ENCODE peak calls at places on chromosome 19, in four cellular contexts. One of them, this sample, is unnamed.

GRCh38 chr19:45969676-45970075 is 4.0 kb downstream of the NOVA2 start:
- DNase-seq in Calu3: no peak
- DNase-seq in Peyer's patch: no peak
- DNase-seq in CD4-positive, alpha-beta T cell: no peak
- DNase-seq in this sample: no peak

GRCh38 chr19:4328243-4328990 is 10.2 kb downstream of the STAP2 start:
- DNase-seq in Calu3: no peak
- DNase-seq in Peyer's patch: peak
- DNase-seq in CD4-positive, alpha-beta T cell: peak
- DNase-seq in this sample: peak

GRCh38 chr19:44684892-44685847 is 13.8 kb upstream of the CEACAM16 start:
- DNase-seq in Calu3: peak
- DNase-seq in Peyer's patch: no peak
- DNase-seq in CD4-positive, alpha-beta T cell: no peak
- DNase-seq in this sample: no peak

GRCh38 chr19:50008532-50008931 is 16.6 kb downstream of the VRK3 start:
- DNase-seq in Calu3: no peak
- DNase-seq in Peyer's patch: no peak
- DNase-seq in CD4-positive, alpha-beta T cell: no peak
- DNase-seq in this sample: no peak

GRCh38 chr19:43774103-43774939 is 6.5 kb downstream of the KCNN4 start:
- DNase-seq in Calu3: no peak
- DNase-seq in Peyer's patch: peak
- DNase-seq in CD4-positive, alpha-beta T cell: no peak
- DNase-seq in this sample: no peak

GRCh38 chr19:41205995-41206394 is 13.0 kb downstream of the CYP2S1 start:
- DNase-seq in Calu3: no peak
- DNase-seq in Peyer's patch: no peak
- DNase-seq in CD4-positive, alpha-beta T cell: no peak
- DNase-seq in this sample: no peak

GRCh38 chr19:47719047-47719885 is 6.0 kb downstream of the EHD2 start:
- DNase-seq in Calu3: no peak
- DNase-seq in Peyer's patch: no peak
- DNase-seq in CD4-positive, alpha-beta T cell: no peak
- DNase-seq in this sample: no peak

GRCh38 chr19:18339703-18340102 is 695 bp upstream of the PGPEP1 start:
- DNase-seq in Calu3: peak
- DNase-seq in Peyer's patch: no peak
- DNase-seq in CD4-positive, alpha-beta T cell: no peak
- DNase-seq in this sample: no peak

GRCh38 chr19:51002542-51003311 is 1.3 kb upstream of the KLK8 start:
- DNase-seq in Calu3: peak
- DNase-seq in Peyer's patch: no peak
- DNase-seq in CD4-positive, alpha-beta T cell: no peak
- DNase-seq in this sample: no peak

GRCh38 chr19:4740092-4740491 is 16.4 kb upstream of the DPP9 start:
- DNase-seq in Calu3: no peak
- DNase-seq in Peyer's patch: no peak
- DNase-seq in CD4-positive, alpha-beta T cell: no peak
- DNase-seq in this sample: no peak

GRCh38 chr19:17332677-17333581 is 1.7 kb downstream of the ANO8 start:
- DNase-seq in Calu3: no peak
- DNase-seq in Peyer's patch: no peak
- DNase-seq in CD4-positive, alpha-beta T cell: no peak
- DNase-seq in this sample: no peak

GRCh38 chr19:3403489-3404323 is 37.3 kb downstream of the NFIC start:
- DNase-seq in Calu3: no peak
- DNase-seq in Peyer's patch: peak
- DNase-seq in CD4-positive, alpha-beta T cell: no peak
- DNase-seq in this sample: no peak

GRCh38 chr19:18020212-18021067 is 12.5 kb downstream of the ARRDC2 start:
- DNase-seq in Calu3: peak
- DNase-seq in Peyer's patch: peak
- DNase-seq in CD4-positive, alpha-beta T cell: no peak
- DNase-seq in this sample: no peak

DNA sequence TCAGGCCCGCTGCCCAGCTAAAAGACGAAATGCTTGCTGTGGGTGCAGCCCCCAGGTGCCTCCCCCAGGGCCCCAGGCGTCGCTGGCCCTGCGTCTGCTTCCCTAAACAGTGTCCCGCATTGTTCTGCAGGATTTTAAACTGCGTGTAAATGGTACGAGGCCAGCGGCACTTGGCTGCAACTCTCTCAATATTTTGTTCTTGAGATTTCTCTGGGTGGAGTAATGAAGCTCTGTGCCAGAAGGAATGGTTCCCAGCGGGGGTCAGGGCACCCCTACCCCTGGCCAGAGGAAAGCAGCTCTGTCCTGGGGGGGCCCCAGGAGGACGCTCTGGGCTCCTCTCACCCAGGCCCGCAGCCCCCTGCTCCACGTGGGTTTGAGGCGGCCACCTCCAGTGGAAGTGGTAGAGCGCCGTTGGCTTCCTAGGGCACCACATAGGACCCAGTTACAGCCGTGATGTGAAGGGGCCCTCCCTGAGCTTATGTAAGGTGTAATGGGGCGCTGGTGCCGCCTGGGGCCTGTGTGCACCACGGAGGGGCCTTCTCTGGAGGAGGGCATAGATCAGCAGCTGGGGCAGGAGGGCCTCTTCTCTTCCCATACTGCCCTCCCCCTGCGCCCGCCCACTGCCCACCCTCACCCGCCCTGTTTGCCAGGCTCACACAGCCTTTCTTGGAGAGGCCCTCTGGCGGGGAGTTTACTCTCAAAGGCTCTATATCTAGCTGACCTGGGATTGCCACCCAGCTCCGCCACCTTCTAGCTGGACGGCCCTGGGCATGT is 19.8 kb downstream of the PAK4 start:
- DNase-seq in Calu3: no peak
- DNase-seq in Peyer's patch: no peak
- DNase-seq in CD4-positive, alpha-beta T cell: no peak
- DNase-seq in this sample: no peak
- TF ChIP-seq CTCF in Calu3: peak
- TF ChIP-seq CTCF in Peyer's patch: no peak
- TF ChIP-seq CTCF in CD4-positive, alpha-beta T cell: no peak
- TF ChIP-seq CTCF in this sample: no peak

GRCh38 chr19:29834991-29835390 is 23.2 kb downstream of the CCNE1 start:
- DNase-seq in Calu3: peak
- DNase-seq in Peyer's patch: no peak
- DNase-seq in CD4-positive, alpha-beta T cell: no peak
- DNase-seq in this sample: no peak
- TF ChIP-seq CTCF in Calu3: no peak
- TF ChIP-seq CTCF in Peyer's patch: no peak
- TF ChIP-seq CTCF in CD4-positive, alpha-beta T cell: no peak
- TF ChIP-seq CTCF in this sample: no peak

DNA sequence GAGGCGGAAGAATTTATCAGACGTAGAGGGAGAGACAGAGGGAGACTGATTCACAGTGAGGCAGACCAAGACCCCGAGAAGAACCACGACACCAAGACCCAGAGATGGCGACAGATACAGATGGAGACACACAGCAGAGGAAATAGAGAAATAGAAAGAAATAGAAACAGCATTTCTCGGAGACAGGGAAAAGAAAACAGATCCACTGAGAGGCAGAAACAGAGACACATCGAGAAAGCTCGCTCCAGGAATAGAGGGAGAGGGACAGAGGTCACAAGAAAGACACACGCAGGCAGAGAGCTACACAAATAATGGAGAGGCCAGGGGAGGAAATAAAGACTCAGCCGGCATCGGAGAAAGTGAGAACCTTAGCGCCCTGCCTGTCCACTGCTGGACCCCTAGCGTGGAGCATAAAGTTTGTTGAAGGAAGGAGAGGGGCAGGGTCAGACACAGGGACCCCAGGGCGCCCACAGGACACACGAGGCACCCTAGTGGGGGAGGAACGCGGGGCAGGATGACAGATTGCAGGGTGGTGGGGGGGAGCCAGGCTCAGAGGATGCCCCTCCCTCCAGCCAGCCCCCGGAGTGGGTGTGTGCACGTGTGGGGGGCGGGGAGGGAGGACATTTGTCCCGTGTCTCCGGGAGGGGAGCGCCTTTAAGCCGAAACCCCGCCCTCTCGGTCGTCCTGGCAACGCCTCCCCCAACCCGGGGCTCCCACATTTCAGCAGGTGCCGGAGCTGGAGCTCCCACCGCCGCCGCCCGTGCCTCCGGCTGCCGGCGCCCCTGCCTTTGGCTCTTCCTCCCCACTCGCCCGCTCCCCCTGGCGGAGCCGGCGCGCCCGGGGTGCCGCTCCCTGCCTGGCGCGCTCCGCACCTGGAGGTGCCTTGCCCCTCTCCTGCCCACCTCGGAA is at the start of gene PRKCG:
- DNase-seq in Calu3: peak
- DNase-seq in Peyer's patch: peak
- DNase-seq in CD4-positive, alpha-beta T cell: peak
- DNase-seq in this sample: peak
- TF ChIP-seq CTCF in Calu3: peak
- TF ChIP-seq CTCF in Peyer's patch: peak
- TF ChIP-seq CTCF in CD4-positive, alpha-beta T cell: peak
- TF ChIP-seq CTCF in this sample: no peak

DNA sequence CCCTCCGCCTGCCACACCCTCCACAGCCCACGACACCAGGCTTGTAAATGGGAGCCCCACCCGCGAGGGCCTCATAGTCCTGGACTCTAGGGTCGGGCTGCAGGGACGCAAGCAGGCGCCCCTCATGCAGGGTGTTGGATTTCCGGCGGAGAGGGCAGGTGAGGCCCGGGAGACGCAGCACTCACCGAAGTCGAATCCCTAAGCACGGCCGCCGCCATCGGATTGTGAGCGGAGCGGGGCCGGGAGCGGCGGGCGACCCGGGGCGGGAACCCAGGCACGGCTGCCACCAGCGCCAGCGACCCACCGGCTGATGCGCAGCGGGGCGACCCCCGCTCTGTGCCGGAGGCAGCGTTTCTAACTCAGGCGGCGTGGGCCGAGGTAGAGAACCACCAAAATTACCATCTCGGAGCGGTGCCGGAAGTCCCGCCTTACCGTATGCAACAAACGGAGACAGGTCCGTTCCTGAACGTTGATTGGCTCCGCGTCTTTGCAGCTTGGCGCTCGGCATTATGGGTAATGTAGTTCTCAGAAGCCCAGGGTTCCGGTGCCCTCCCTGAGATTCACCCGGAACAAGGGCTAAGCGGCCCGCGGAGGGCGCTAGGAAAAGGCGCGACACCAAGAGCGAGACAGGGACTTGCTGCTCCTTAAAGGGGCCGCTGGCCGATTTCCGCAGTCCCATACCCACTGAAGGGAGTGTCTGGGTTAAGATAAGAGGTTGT is at the start of gene ZNF416:
- DNase-seq in Calu3: peak
- DNase-seq in Peyer's patch: peak
- DNase-seq in CD4-positive, alpha-beta T cell: peak
- DNase-seq in this sample: peak
- TF ChIP-seq CTCF in Calu3: no peak
- TF ChIP-seq CTCF in Peyer's patch: no peak
- TF ChIP-seq CTCF in CD4-positive, alpha-beta T cell: no peak
- TF ChIP-seq CTCF in this sample: no peak

DNA sequence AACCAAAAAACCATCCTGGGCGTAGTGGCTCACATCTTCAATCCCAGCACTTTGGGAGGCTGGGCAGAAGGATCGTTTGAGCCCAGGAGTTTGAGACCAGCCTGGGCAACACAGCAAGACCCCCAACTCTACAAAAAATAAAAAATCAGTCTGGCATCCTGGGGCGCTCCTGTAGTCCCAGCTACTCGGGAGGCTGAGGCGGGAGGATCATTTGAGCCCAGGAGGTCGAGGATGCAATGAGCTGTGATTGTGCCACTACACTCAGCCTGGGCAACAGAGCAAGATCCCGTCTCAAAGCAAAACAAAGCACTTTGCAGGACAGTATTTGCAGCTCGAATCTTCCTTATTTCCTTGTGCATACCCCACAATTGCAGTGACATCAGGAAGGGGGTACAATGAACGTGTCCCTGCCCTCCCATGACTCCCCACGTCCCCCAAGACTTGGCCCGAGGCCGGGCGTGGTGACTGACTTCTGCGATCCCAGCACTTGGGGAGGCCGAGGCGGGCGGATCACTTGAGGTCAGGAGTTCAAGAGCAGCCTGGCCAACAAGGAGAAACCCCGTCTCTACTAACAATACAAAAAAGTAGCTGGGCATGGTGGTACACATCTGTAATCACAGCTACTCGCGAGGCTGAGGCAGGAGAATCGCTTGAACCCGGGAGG is 870 bp downstream of the NDUFB7 start:
- DNase-seq in Calu3: no peak
- DNase-seq in Peyer's patch: no peak
- DNase-seq in CD4-positive, alpha-beta T cell: no peak
- DNase-seq in this sample: no peak
- TF ChIP-seq CTCF in Calu3: no peak
- TF ChIP-seq CTCF in Peyer's patch: no peak
- TF ChIP-seq CTCF in CD4-positive, alpha-beta T cell: no peak
- TF ChIP-seq CTCF in this sample: no peak

DNA sequence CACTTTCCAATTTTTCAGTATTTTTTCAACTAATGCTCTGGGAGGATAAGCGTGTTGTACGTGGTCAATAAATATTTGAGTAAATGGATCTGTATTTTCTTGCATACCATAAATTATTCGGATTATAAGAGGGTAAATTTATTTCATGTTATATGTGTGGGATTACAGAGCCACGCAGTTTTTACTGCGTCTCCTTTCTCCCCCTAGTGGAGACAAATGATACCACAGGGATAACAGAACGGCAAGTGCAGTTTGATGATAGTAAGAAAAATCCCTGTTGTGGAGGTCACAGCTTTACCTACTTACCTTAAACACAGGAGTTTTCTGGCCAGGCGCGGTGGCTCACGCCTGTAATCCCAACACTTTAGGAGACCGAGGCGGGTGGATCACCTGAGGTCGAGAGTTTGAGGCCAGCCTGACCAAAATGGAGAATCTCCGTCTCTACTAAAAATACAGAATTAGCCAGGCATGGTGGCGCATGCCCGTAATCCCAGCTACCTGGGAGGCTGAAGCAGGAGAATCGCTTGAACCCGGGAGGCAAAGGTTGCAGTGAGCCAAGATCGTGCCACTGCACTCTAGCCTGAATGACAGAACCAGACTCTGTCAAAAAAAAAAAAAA is 16.8 kb downstream of the MBD3L2B start:
- DNase-seq in Calu3: no peak
- DNase-seq in Peyer's patch: no peak
- DNase-seq in CD4-positive, alpha-beta T cell: no peak
- DNase-seq in this sample: no peak
- TF ChIP-seq CTCF in Calu3: peak
- TF ChIP-seq CTCF in Peyer's patch: no peak
- TF ChIP-seq CTCF in CD4-positive, alpha-beta T cell: peak
- TF ChIP-seq CTCF in this sample: no peak

GRCh38 chr19:2184422-2185012 is 20.8 kb downstream of the DOT1L start:
- DNase-seq in Calu3: no peak
- DNase-seq in Peyer's patch: no peak
- DNase-seq in CD4-positive, alpha-beta T cell: no peak
- DNase-seq in this sample: no peak
- TF ChIP-seq CTCF in Calu3: no peak
- TF ChIP-seq CTCF in Peyer's patch: no peak
- TF ChIP-seq CTCF in CD4-positive, alpha-beta T cell: no peak
- TF ChIP-seq CTCF in this sample: no peak

This sample was measured in activated B cell treated with CpG ODN at 0.5 μM for 24 hours.